ENCODE peak calls at places on chromosomes 16 and 17, in eight cellular contexts. I is GM18507; C is NCI-H1694; Y is left ventricle myocardium inferior; Q is progenitor cell of endocrine pancreas; F is AG10803; L is CD4-positive, alpha-beta memory T cell; X is dorsolateral prefrontal cortex. G is an unnamed sample.

GRCh38 chr16:8026450-8026849 is 563.9 kb downstream of the TMEM114 start:
- DNase-seq in Q (peak), F (no peak), Y (no peak), I (no peak), C (no peak), X (no peak), L (no peak), G (no peak)

GRCh38 chr17:33696102-33696501 is 403.0 kb upstream of the ASIC2 start:
- DNase-seq in Y (no peak), Q (no peak), F (no peak), C (no peak), X (no peak), L (no peak), I (no peak), G (no peak)

GRCh38 chr17:32855620-32856019 is 21.3 kb downstream of the MYO1D start:
- DNase-seq in C (no peak), X (no peak), L (no peak), F (no peak), Y (no peak), Q (no peak), I (no peak), G (no peak)

GRCh38 chr17:1294157-1294717 is 14.8 kb downstream of the TRARG1 start:
- DNase-seq in C (no peak), F (no peak), L (peak), X (no peak), Q (no peak), I (no peak), Y (no peak), G (no peak)

GRCh38 chr17:15264542-15264941 is 584 bp downstream of the PMP22 start:
- DNase-seq in X (no peak), I (no peak), F (no peak), C (no peak), Q (no peak), L (no peak), Y (peak), G (no peak)

GRCh38 chr17:17921192-17922082 is 50.8 kb downstream of the TOM1L2 start:
- DNase-seq in Y (no peak), I (no peak), L (no peak), C (no peak), F (peak), Q (no peak), X (peak), G (no peak)

GRCh38 chr16:2663553-2664521 is 18.5 kb upstream of the KCTD5 start:
- DNase-seq in Y (no peak), C (no peak), Q (no peak), I (no peak), F (peak), L (no peak), X (no peak), G (no peak)

GRCh38 chr17:38508570-38508950 is 80.3 kb downstream of the ARHGAP23 start:
- DNase-seq in Y (no peak), L (no peak), C (no peak), I (no peak), Q (no peak), F (no peak), X (no peak), G (no peak)

GRCh38 chr17:68468785-68469184 is 11.5 kb upstream of the WIPI1 start:
- DNase-seq in L (no peak), C (no peak), Y (no peak), X (no peak), I (no peak), Q (no peak), F (no peak), G (no peak)

GRCh38 chr16:48347980-48348379 is 37.2 kb downstream of the SIAH1 start:
- DNase-seq in F (no peak), Q (no peak), C (peak), L (no peak), X (peak), I (no peak), Y (no peak), G (peak)

GRCh38 chr17:16085066-16085699 is 85.6 kb downstream of the TTC19 start:
- DNase-seq in I (no peak), Q (no peak), F (peak), X (no peak), L (no peak), Y (no peak), C (no peak), G (no peak)

GRCh38 chr16:67723151-67723915 is 4.2 kb upstream of the GFOD2 start:
- DNase-seq in X (no peak), F (peak), I (no peak), Y (no peak), L (no peak), Q (no peak), C (no peak), G (no peak)

GRCh38 chr17:57874434-57875108 is 24.7 kb upstream of the MRPS23 start:
- DNase-seq in X (peak), C (peak), F (peak), Y (peak), I (no peak), L (no peak), Q (no peak), G (peak)

GRCh38 chr16:53511403-53512280 is 8.6 kb upstream of the AKTIP start:
- DNase-seq in X (no peak), L (no peak), Q (peak), Y (no peak), I (no peak), F (no peak), C (no peak), G (no peak)

GRCh38 chr17:77958716-77959215 is 263 bp downstream of the TNRC6C start:
- DNase-seq in C (no peak), F (peak), X (no peak), L (no peak), Q (peak), I (no peak), Y (no peak), G (no peak)

GRCh38 chr17:36939059-36939943 is 2.0 kb downstream of the LHX1 start:
- DNase-seq in L (no peak), F (no peak), I (no peak), C (no peak), Q (no peak), Y (no peak), X (no peak), G (no peak)

GRCh38 chr17:81832608-81833159 is 407 bp downstream of the MCRIP1 start:
- DNase-seq in L (peak), F (peak), C (no peak), Q (peak), X (no peak), Y (peak), I (no peak), G (no peak)

GRCh38 chr16:3004781-3005284 is 7.9 kb upstream of the CLDN9 start:
- DNase-seq in F (no peak), I (no peak), C (no peak), L (no peak), X (no peak), Q (no peak), Y (no peak), G (no peak)

GRCh38 chr17:77235370-77236080 is 94.8 kb downstream of the SEC14L1 start:
- DNase-seq in Y (peak), X (no peak), C (no peak), I (peak), Q (no peak), F (peak), L (peak), G (no peak)

GRCh38 chr16:85448557-85449194 is 164.4 kb upstream of the GSE1 start:
- DNase-seq in I (no peak), Y (no peak), Q (peak), F (no peak), C (peak), L (peak), X (no peak), G (peak)

GRCh38 chr16:10181196-10182162 is 749 bp downstream of the GRIN2A start:
- DNase-seq in Q (peak), Y (peak), X (peak), C (peak), F (peak), L (peak), I (peak), G (peak)

GRCh38 chr17:31310260-31310659 is 3.6 kb downstream of the EVI2B start:
- DNase-seq in X (no peak), Q (no peak), I (no peak), C (no peak), L (peak), Y (no peak), F (no peak), G (no peak)

G was measured in NCI-H446.